ENCODE peak calls at places on chromosomes 11 and 22, in ten cellular contexts. E is AG04450, F is colonic mucosa, L is kidney, H is uterus, C is SK-N-SH, U is HL-60, R is PC-9, V is cardiac muscle cell, Y is OCI-LY7. M is an unnamed sample.

GRCh38 chr22:49717322-49717919 is 110.3 kb downstream of the BRD1 start:
- DNase-seq in E (no peak), F (no peak), L (no peak), H (no peak), C (no peak), U (no peak), R (no peak), V (no peak), Y (no peak), M (no peak)

GRCh38 chr11:123020968-123021367 is 39.3 kb upstream of the BSX start:
- DNase-seq in E (peak; percentile 29), F (no peak), L (no peak), H (no peak), C (peak; percentile 76), U (peak; percentile 17), R (no peak), V (peak; percentile 74), Y (peak; percentile 62), M (peak; percentile 13)

GRCh38 chr11:13691296-13691899 is 22.9 kb downstream of the FAR1 start:
- DNase-seq in E (no peak), F (no peak), L (no peak), H (no peak), C (no peak), U (no peak), R (no peak), V (peak; percentile 38), Y (no peak), M (no peak)

GRCh38 chr22:48161354-48161753 is 1398.9 kb downstream of the TBC1D22A start:
- DNase-seq in E (no peak), F (peak; percentile 32), L (no peak), H (no peak), C (no peak), U (no peak), R (no peak), V (no peak), Y (no peak), M (no peak)

GRCh38 chr11:69840371-69841169 is 21.4 kb upstream of the FGF3 start:
- DNase-seq in E (no peak), F (no peak), L (peak; percentile 51), H (no peak), C (no peak), U (no peak), R (peak; percentile 69), V (no peak), Y (no peak), M (no peak)

GRCh38 chr11:111422494-111423249 is 43.6 kb upstream of the POU2AF1 start:
- DNase-seq in E (no peak), F (peak; percentile 71), L (no peak), H (peak; percentile 44), C (peak; percentile 64), U (no peak), R (peak; percentile 57), V (peak; percentile 54), Y (peak; percentile 92), M (peak; percentile 57)

GRCh38 chr11:20373102-20373501 is 9.6 kb downstream of the HTATIP2 start:
- DNase-seq in E (no peak), F (no peak), L (no peak), H (no peak), C (no peak), U (no peak), R (no peak), V (no peak), Y (no peak), M (no peak)

GRCh38 chr11:117600261-117600783 is 196.7 kb downstream of the DSCAML1 start:
- DNase-seq in E (no peak), F (no peak), L (no peak), H (no peak), C (no peak), U (no peak), R (no peak), V (no peak), Y (no peak), M (peak; percentile 77)

GRCh38 chr22:40510965-40511364 is 125.6 kb downstream of the MRTFA start:
- DNase-seq in E (no peak), F (no peak), L (no peak), H (no peak), C (no peak), U (no peak), R (no peak), V (no peak), Y (no peak), M (no peak)

GRCh38 chr22:40512426-40513136 is 123.9 kb downstream of the MRTFA start:
- DNase-seq in E (peak; percentile 93), F (no peak), L (no peak), H (peak; percentile 77), C (no peak), U (no peak), R (peak; percentile 82), V (peak; percentile 99), Y (no peak), M (no peak)

GRCh38 chr22:40509401-40510134 is 127.0 kb downstream of the MRTFA start:
- DNase-seq in E (peak; percentile 79), F (peak; percentile 44), L (no peak), H (peak; percentile 81), C (no peak), U (no peak), R (peak; percentile 87), V (peak; percentile 99), Y (no peak), M (no peak)

GRCh38 chr22:40507491-40507890 is 129.0 kb downstream of the MRTFA start:
- DNase-seq in E (no peak), F (no peak), L (no peak), H (no peak), C (no peak), U (no peak), R (no peak), V (no peak), Y (peak; percentile 62), M (no peak)

DNA sequence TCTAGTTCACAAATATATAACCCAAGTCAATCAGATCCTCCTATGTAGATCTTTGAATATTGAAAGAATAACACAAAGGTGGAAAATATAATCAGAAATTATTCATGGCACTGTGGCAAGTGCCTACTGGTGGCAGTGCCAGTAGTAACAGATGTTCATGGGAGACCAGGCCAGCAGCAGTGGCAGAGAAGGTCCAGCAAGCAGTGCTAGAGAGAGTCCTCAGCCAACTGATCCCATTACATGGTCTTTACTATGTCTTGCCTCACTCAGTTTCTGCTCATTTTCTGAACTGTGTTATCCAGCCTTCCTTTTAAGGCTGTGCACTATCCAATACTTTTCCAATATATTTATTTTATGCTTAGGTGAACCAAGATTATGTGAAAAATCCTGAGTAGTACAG is 124.9 kb downstream of the MRTFA start:
- DNase-seq in E (no peak), F (no peak), L (no peak), H (no peak), C (no peak), U (no peak), R (no peak), V (no peak), Y (no peak), M (no peak)
- TF ChIP-seq CTCF in E (no peak), F (no peak), L (no peak), H (no peak), C (no peak), U (no peak), R (no peak), V (no peak), Y (no peak), M (no peak)

GRCh38 chr11:130817608-130817944 is 98.7 kb downstream of the SNX19 start:
- DNase-seq in E (peak; percentile 68), F (no peak), L (no peak), H (no peak), C (no peak), U (peak; percentile 0), R (no peak), V (peak; percentile 70), Y (no peak), M (no peak)

GRCh38 chr11:130815921-130816320 is 100.4 kb downstream of the SNX19 start:
- DNase-seq in E (no peak), F (no peak), L (no peak), H (no peak), C (no peak), U (no peak), R (no peak), V (no peak), Y (no peak), M (no peak)

GRCh38 chr11:130816516-130816915 is 99.8 kb downstream of the SNX19 start:
- DNase-seq in E (no peak), F (no peak), L (no peak), H (no peak), C (no peak), U (no peak), R (no peak), V (no peak), Y (no peak), M (no peak)

GRCh38 chr11:130815074-130815802 is 101.0 kb downstream of the SNX19 start:
- DNase-seq in E (no peak), F (no peak), L (no peak), H (no peak), C (no peak), U (no peak), R (no peak), V (no peak), Y (no peak), M (no peak)

DNA sequence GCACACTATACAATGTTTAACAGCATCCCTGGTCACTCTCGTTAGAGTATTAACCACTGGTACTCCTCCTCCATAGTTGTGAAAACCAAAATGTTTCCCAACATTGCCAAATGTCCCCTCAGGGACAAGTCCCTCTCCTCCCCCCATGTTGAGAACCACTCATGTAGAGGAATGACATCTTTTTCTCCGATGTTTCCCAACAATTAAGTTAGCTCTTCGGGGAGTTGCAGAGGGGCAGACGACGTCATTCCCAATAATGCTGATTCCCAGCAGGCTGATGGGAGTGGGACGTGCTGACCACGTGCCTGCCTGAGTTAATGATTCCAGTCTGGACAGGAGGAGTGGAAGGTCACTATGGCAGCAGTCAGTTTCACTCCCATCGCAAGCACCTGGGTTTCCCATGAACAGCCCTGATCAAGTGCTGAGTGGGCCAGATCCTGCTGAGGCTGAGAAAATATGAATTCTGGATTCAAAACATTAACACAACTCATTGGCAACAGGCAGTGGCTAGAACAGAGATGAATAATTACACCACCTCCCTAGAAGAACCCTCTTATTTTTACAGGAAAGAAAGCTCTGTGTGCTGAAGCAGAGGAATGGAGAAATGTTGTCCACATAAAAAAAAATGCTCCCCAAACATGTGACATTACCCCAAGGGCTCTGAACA is 99.2 kb downstream of the SNX19 start:
- DNase-seq in E (no peak), F (no peak), L (peak; percentile 77), H (peak; percentile 32), C (no peak), U (no peak), R (no peak), V (no peak), Y (no peak), M (no peak)
- H3K27ac ChIP-seq in E (no peak overlapping the region), F (no peak overlapping the region), L (peak overlapping the region; percentile 94), H (no peak overlapping the region), C (no peak overlapping the region), U (no peak overlapping the region), R (no peak overlapping the region), V (no peak overlapping the region), Y (no peak overlapping the region), M (no peak overlapping the region)

DNA sequence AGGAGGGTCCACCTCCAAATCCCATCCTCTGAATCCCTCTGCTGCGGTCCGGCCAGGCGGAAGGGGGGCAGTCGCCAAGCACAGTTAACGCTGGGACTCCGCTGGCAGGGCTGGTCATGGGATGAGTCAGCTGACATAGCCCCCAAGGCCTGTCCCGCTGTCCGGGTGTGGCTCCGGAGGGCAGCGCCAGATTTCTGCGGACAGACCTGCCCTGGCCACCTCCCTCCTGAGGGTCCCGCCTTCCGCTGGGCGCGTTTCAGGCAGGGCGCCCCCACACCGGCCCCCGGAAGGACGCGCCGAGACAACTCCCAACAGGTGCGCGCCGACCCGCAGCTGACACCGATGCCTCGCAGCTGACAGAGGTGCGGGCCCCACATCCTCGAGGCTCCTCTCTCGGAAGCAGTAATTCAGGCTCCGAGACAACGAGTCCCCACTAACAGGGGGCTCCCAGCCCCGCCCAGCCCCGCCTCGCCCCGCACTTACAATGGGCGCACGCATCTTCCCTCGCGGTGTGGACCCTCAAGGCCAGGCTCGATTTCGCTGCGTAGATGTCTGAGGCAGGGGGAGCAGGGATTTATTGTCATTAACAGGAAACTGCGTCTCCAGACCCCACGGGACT is 607 bp downstream of the PLAAT3 start:
- DNase-seq in E (no peak), F (peak; percentile 40), L (peak; percentile 85), H (peak; percentile 42), C (peak; percentile 74), U (no peak), R (peak; percentile 46), V (peak; percentile 48), Y (no peak), M (peak; percentile 80)
- H3K4me3 ChIP-seq in E (peak overlapping the region; percentile 67), F (peak overlapping the region; percentile 74), L (peak overlapping the region; percentile 82), H (peak overlapping the region; percentile 61), C (peak overlapping the region; percentile 74), U (peak overlapping the region; percentile 44), R (peak overlapping the region; percentile 74), V (peak overlapping the region; percentile 60), Y (peak overlapping the region; percentile 31), M (peak overlapping the region; percentile 75)

DNA sequence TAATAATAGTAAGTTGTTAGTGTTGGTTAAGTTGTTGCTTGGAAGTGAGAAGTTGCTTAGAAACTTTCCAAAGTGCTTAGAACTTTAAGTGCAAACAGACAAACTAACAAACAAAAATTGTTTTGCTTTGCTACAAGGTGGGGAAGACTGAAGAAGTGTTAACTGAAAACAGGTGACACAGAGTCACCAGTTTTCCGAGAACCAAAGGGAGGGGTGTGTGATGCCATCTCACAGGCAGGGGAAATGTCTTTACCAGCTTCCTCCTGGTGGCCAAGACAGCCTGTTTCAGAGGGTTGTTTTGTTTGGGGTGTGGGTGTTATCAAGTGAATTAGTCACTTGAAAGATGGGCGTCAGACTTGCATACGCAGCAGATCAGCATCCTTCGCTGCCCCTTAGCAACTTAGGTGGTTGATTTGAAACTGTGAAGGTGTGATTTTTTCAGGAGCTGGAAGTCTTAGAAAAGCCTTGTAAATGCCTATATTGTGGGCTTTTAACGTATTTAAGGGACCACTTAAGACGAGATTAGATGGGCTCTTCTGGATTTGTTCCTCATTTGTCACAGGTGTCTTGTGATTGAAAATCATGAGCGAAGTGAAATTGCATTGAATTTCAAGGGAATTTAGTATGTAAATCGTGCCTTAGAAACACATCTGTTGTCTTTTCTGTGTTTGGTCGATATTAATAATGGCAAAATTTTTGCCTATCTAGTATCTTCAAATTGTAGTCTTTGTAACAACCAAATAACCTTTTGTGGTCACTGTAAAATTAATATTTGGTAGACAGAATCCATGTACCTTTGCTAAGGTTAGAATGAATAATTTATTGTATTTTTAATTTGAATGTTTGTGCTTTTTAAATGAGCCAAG is 2.7 kb downstream of the NEAT1 start:
- DNase-seq in E (no peak), F (peak; percentile 73), L (peak; percentile 66), H (peak; percentile 62), C (no peak), U (no peak), R (peak; percentile 77), V (peak; percentile 82), Y (peak; percentile 86), M (peak; percentile 53)
- TF ChIP-seq CTCF in E (peak; percentile 15), F (no peak), L (no peak), H (no peak), C (no peak), U (no peak), R (peak; percentile 21), V (peak; percentile 6), Y (peak; percentile 32), M (no peak)